ENCODE peak calls at places on chromosome 15, in seven cellular contexts. A is fibroblast of the aortic adventitia; Y is heart left ventricle; S is CD8-positive, alpha-beta T cell; I is right cardiac atrium; M is fibroblast of villous mesenchyme; L is CD8-positive, alpha-beta memory T cell. D is an unnamed sample.
A peak's percentile ranks its signal among the peaks of the same experiment; 100 is the strongest.

GRCh38 chr15:54585063-54585462 is 606.8 kb downstream of the UNC13C start:
- DNase-seq in A (no peak), Y (no peak), S (no peak), I (no peak), M (no peak), L (no peak), D (no peak)

GRCh38 chr15:33852094-33852493 is 116.2 kb upstream of the CHRM5 start:
- DNase-seq in A (peak; percentile 79), Y (no peak), S (no peak), I (no peak), M (peak; percentile 18), L (no peak), D (no peak)

GRCh38 chr15:42549782-42550392 is 1.2 kb downstream of the HAUS2 start:
- DNase-seq in A (no peak), Y (no peak), S (no peak), I (no peak), M (no peak), L (no peak), D (no peak)

GRCh38 chr15:78105541-78106241 is 13.3 kb downstream of the SH2D7 start:
- DNase-seq in A (no peak), Y (no peak), S (no peak), I (no peak), M (peak; percentile 39), L (no peak), D (no peak)

GRCh38 chr15:64524778-64525177 is 64.4 kb downstream of the ZNF609 start:
- DNase-seq in A (no peak), Y (no peak), S (no peak), I (no peak), M (no peak), L (no peak), D (no peak)

GRCh38 chr15:38674440-38674839 is 109.8 kb upstream of the RASGRP1 start:
- DNase-seq in A (no peak), Y (no peak), S (no peak), I (no peak), M (no peak), L (no peak), D (no peak)

GRCh38 chr15:93179072-93179471 is 90.1 kb upstream of the RGMA start:
- DNase-seq in A (no peak), Y (no peak), S (no peak), I (peak; percentile 76), M (no peak), L (no peak), D (no peak)

GRCh38 chr15:25742008-25742407 is 121.1 kb downstream of the ATP10A start:
- DNase-seq in A (no peak), Y (no peak), S (no peak), I (no peak), M (no peak), L (no peak), D (no peak)

GRCh38 chr15:57205027-57205855 is 171.1 kb upstream of the CGNL1 start:
- DNase-seq in A (no peak), Y (no peak), S (no peak), I (no peak), M (no peak), L (no peak), D (no peak)

GRCh38 chr15:57201578-57201977 is 174.7 kb upstream of the CGNL1 start:
- DNase-seq in A (no peak), Y (no peak), S (no peak), I (no peak), M (no peak), L (no peak), D (no peak)

GRCh38 chr15:57203906-57204305 is 172.4 kb upstream of the CGNL1 start:
- DNase-seq in A (no peak), Y (no peak), S (no peak), I (no peak), M (no peak), L (no peak), D (no peak)

GRCh38 chr15:57205999-57206398 is 170.3 kb upstream of the CGNL1 start:
- DNase-seq in A (no peak), Y (no peak), S (no peak), I (no peak), M (no peak), L (no peak), D (no peak)
- H3K4me3 ChIP-seq in A (no peak overlapping the region), Y (no peak overlapping the region), S (no peak overlapping the region), I (no peak overlapping the region), M (no peak overlapping the region), L (no peak overlapping the region), D (no peak overlapping the region)

DNA sequence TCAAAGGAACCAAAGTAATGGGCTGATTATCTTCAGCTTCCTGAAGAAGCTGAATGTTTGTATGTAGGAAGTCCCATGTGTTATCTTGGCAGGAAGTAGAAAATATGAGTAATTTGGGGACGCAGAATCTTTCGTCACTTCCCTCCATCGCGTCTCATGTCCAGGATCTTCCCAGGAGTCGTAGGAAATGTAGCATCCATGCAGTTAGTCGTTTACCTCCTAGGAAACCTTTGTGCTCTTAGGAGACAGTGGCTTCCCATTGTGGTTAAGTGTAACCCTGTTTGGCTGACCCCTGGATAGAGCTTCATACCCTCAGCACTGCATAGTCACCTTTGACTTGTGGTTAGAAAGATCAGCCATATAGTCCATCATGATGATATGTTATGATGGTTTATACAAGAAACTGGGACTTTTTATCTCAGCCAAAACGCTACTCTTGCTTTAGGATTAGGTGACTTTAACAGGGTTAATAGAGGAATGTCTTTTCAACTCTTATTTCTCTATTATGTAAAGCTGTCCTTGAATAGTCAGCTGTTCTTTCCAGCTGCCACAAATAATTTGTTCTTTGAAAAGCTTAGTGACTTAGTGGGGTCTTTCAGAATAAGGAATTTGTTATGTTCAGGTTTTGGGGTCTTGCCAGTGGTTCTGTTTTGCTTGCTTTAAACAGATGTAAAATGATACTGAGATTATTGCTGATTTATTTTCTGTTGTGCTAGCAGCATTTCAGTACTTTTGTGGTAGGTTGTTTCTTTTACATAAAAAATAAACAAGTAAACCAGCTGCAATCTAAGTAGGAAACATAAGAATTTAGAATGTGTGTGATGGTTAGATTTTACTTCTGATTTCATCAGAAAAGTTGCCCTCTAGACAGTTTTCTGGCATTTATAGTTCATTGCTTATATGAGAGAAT is 92.1 kb downstream of the KLHL25 start:
- DNase-seq in A (peak; percentile 54), Y (no peak), S (no peak), I (no peak), M (peak; percentile 91), L (peak; percentile 54), D (no peak)
- H3K4me3 ChIP-seq in A (no peak overlapping the region), Y (no peak overlapping the region), S (peak overlapping the region; percentile 3), I (no peak overlapping the region), M (no peak overlapping the region), L (peak overlapping the region; percentile 49), D (no peak overlapping the region)

DNA sequence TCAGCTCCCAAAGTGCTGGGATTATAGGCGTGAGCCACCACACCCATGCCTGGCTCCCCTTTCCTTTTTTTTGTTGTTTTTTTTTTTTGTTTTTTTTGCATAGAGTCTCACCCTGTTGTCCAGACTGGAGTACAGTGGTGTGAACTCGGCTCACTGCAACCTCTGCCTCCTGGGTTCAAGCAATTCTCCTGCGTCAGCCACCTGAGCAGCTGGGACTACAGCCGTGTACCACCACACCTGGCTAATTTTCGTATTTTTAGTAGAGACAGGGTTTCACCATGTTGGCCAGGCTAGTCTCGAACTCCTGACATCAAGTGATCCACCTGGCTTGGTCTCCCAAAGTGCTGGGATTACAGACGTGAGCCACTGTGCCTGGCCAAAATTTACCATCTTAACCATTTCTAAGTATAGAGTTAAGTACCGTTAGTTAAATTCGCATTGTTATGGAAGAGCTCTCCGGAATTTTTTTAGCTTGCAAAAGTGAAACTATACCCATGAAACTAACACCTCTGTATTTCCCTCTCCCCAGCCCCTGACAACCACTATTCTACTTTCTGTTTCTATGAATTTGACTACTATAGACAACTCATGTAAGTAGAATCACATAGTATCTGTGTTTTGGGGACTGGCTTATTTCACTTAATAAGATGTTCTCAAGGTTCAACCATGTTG is 70.9 kb upstream of the C15orf39 start:
- DNase-seq in A (no peak), Y (no peak), S (no peak), I (no peak), M (no peak), L (peak; percentile 34), D (no peak)
- H3K4me3 ChIP-seq in A (no peak overlapping the region), Y (no peak overlapping the region), S (no peak overlapping the region), I (no peak overlapping the region), M (no peak overlapping the region), L (peak overlapping the region; percentile 8), D (no peak overlapping the region)

DNA sequence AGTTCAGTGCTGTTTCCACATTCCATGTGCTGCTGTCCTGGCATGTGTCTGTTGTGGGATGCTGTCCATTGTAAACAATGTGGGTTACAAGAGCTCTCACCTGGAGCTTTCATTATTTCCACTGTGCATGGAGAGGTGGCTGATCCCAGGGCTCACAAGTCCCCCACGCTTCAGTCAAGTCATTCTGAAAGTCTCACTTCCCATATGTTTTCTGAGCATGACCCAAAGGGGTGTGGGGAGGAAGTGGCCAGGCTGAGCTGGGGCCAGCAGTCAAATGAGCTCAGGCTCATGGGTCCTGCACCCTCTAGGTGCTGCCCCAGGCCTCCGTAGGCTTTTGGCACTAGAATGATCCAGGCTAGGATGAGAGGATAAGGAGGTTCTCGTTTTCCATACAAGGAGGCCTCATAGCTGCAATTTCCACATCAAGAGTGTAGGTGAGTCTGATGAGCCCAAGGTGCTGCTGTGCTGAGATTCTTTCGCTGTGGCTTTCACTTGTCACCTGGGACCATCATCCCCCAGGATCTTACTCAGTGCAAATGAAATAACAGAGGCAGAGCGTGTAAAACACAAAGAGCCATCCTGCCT is 22.0 kb downstream of the STARD5 start:
- DNase-seq in A (no peak), Y (no peak), S (no peak), I (no peak), M (no peak), L (no peak), D (no peak)
- H3K4me3 ChIP-seq in A (no peak overlapping the region), Y (no peak overlapping the region), S (peak overlapping the region; percentile 61), I (no peak overlapping the region), M (no peak overlapping the region), L (peak overlapping the region; percentile 85), D (no peak overlapping the region)

DNA sequence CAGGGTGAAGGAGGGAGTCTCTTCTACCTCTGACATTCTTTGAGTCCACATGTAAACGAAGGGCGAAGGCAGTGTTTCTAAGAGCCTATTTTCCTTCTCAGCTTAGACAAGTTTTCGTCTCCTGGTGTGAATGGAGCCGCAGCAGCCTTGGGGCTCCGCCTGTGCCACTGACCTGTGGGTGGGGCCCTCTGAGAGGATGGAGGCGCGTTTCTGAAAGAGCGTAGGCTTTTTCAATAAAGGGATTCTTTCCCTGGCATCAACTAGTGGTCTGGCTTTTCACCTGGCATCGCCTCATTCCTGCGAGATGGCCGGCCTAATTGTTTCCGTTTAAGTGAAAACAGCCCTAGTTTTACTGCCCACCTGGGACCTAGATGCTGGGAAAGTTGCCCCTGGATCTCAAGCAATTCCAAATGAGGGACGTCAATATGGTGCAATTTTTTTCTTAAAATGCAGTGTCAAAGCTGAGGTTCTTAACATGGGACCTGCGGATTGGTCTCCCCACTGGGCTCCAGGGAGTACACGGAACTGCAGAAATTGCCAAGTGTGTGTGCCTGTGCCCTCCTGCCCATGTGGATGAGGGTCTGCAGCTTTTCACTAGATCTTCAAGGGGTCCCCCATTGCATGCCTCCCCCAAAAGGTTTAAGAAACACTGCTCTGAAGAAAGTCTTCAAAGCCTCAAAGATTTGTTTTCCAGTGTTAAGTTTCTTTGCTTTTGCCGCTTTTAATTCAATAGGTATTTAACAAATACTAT is 969 bp downstream of the GLDN start:
- DNase-seq in A (no peak), Y (no peak), S (no peak), I (no peak), M (no peak), L (no peak), D (no peak)
- H3K4me3 ChIP-seq in A (no peak overlapping the region), Y (peak overlapping the region; percentile 45), S (no peak overlapping the region), I (peak overlapping the region; percentile 26), M (peak overlapping the region; percentile 36), L (no peak overlapping the region), D (no peak overlapping the region)

DNA sequence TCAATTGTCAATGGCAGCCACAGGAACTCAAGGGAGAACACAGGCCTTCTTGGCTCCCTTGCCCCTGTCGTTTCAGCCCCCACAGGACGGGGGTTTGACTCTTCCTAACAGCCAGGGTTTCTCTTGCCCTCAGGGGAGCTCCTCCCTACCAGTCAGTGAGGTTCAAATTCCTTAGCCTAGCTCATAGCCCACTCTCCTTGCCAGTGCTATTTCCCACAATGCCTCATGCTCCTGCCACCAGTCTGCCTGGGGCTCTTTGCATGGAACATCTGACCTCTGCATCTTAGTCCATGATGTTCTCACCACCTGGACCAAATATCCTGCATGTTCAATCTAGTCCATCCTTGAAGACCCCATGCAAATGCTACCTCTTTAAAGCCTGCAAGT is 78.1 kb downstream of the MYO1E start:
- DNase-seq in A (no peak), Y (no peak), S (no peak), I (no peak), M (no peak), L (no peak), D (no peak)
- H3K4me3 ChIP-seq in A (no peak overlapping the region), Y (no peak overlapping the region), S (no peak overlapping the region), I (no peak overlapping the region), M (no peak overlapping the region), L (no peak overlapping the region), D (no peak overlapping the region)